ENCODE peak calls at places on chromosome 15, in five cellular contexts. C is mammary epithelial cell; J is trophoblast cell; U is cardiac muscle cell; T is CD8-positive, alpha-beta T cell. O is an unnamed sample.

GRCh38 chr15:65290228-65290627 is 3.5 kb upstream of the PARP16 start:
- DNase-seq in C (no peak), J (no peak), U (no peak), T (no peak), O (no peak)

GRCh38 chr15:70584838-70585706 is 178.3 kb downstream of the UACA start:
- DNase-seq in C (peak; percentile 46), J (peak; percentile 30), U (peak; percentile 69), T (peak; percentile 25), O (no peak)

GRCh38 chr15:90106522-90107117 is 4.4 kb upstream of the IDH2 start:
- DNase-seq in C (peak; percentile 68), J (no peak), U (peak; percentile 79), T (no peak), O (peak; percentile 73)

GRCh38 chr15:68085052-68085451 is 30.9 kb downstream of the PIAS1 start:
- DNase-seq in C (no peak), J (no peak), U (no peak), T (no peak), O (no peak)

GRCh38 chr15:77554306-77555080 is 78.2 kb downstream of the LINGO1 start:
- DNase-seq in C (no peak), J (no peak), U (no peak), T (no peak), O (no peak)

GRCh38 chr15:45149060-45149459 is 19.3 kb downstream of the DUOX1 start:
- DNase-seq in C (no peak), J (no peak), U (no peak), T (no peak), O (no peak)

GRCh38 chr15:33729648-33730047 is 238.6 kb upstream of the CHRM5 start:
- DNase-seq in C (peak; percentile 30), J (peak; percentile 49), U (peak; percentile 25), T (no peak), O (peak; percentile 15)

GRCh38 chr15:70902105-70902504 is 9.5 kb downstream of the LRRC49 start:
- DNase-seq in C (peak; percentile 85), J (no peak), U (no peak), T (no peak), O (peak; percentile 91)

GRCh38 chr15:79828447-79828846 is 68.4 kb downstream of the MTHFS start:
- DNase-seq in C (no peak), J (no peak), U (no peak), T (no peak), O (no peak)

GRCh38 chr15:93030430-93031102 is 58.4 kb downstream of the RGMA start:
- DNase-seq in C (peak; percentile 62), J (peak; percentile 59), U (peak; percentile 73), T (peak; percentile 41), O (peak; percentile 79)

GRCh38 chr15:52208306-52208946 is 17.2 kb upstream of the GNB5 start:
- DNase-seq in C (peak; percentile 62), J (peak; percentile 67), U (peak; percentile 70), T (peak; percentile 52), O (peak; percentile 81)

GRCh38 chr15:101121511-101122090 is 130.2 kb downstream of the CHSY1 start:
- DNase-seq in C (peak; percentile 14), J (no peak), U (peak; percentile 75), T (no peak), O (peak; percentile 77)

GRCh38 chr15:68488966-68489365 is 57.0 kb upstream of the ITGA11 start:
- DNase-seq in C (no peak), J (no peak), U (no peak), T (no peak), O (no peak)

GRCh38 chr15:31977812-31978662 is 52.3 kb upstream of the CHRNA7 start:
- DNase-seq in C (no peak), J (no peak), U (peak; percentile 80), T (peak; percentile 13), O (peak; percentile 68)

GRCh38 chr15:28974142-28974541 is 88.4 kb downstream of the APBA2 start:
- DNase-seq in C (no peak), J (no peak), U (no peak), T (no peak), O (no peak)

GRCh38 chr15:62497356-62497755 is 332.3 kb upstream of the C2CD4B start:
- DNase-seq in C (no peak), J (peak; percentile 35), U (no peak), T (no peak), O (peak; percentile 62)

GRCh38 chr15:62494144-62494543 is 329.1 kb upstream of the C2CD4B start:
- DNase-seq in C (no peak), J (no peak), U (no peak), T (no peak), O (no peak)

GRCh38 chr15:62491642-62492041 is 326.6 kb upstream of the C2CD4B start:
- DNase-seq in C (no peak), J (no peak), U (no peak), T (no peak), O (peak; percentile 45)

GRCh38 chr15:62495670-62496328 is 330.7 kb upstream of the C2CD4B start:
- DNase-seq in C (peak; percentile 21), J (peak; percentile 79), U (no peak), T (no peak), O (peak; percentile 97)

GRCh38 chr15:62492900-62493299 is 327.8 kb upstream of the C2CD4B start:
- DNase-seq in C (no peak), J (no peak), U (no peak), T (no peak), O (no peak)
- H3K4me1 ChIP-seq in C (peaks cover 4% of the 10 kb centered on the region), J (peaks cover 35% of the 10 kb centered on the region), U (peaks cover 43% of the 10 kb centered on the region), T (no peaks in the 10 kb centered on the region), O (peaks cover 32% of the 10 kb centered on the region)

DNA sequence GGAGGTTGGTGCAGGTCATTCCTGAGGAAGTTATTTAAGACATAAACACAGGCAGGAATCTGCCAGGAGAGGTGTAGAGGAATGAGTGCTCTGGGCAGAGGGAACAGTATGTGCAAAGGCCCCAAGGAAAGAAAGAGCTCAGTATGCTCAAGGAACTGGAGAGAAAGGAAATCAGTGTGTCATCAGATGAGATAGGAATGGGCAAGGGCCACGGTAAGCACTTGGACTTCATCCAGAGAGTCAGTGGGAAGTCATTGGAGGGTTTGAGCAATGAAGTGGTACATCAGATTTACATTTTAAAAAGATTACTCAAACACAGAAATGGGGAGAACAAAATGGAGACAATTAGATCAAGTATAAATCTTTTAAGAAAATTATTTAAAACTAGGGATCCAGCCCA is 272.2 kb downstream of the ADAMTSL3 start:
- DNase-seq in C (peak; percentile 67), J (no peak), U (no peak), T (no peak), O (no peak)
- H3K27ac ChIP-seq in C (no peak overlapping the region), J (no peak overlapping the region), U (no peak overlapping the region), T (no peak overlapping the region), O (no peak overlapping the region)

DNA sequence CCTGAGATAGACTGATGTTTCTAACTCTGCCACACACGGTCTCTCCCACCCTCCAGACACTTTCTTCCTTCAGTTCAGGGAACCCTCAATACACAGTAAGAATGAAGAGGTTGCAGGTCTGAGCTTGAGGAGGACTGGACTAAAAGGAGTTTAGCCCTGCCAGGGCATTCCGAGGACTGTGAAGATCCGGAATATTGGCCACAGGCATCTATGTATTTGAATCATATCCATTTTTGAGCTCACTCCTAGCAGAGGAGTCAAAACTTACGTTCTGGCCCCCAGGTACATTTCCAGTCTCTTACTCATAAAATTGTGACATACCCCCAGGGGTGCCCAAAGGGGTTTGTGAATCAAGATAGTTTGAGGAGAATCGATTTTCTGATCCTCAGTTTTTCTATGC is 27.6 kb upstream of the SRP14 start:
- DNase-seq in C (peak; percentile 51), J (no peak), U (no peak), T (no peak), O (no peak)
- H3K4me1 ChIP-seq in C (peaks cover 41% of the 10 kb centered on the region), J (peaks cover 31% of the 10 kb centered on the region), U (peaks cover 14% of the 10 kb centered on the region), T (no peaks in the 10 kb centered on the region), O (peaks cover 29% of the 10 kb centered on the region)

DNA sequence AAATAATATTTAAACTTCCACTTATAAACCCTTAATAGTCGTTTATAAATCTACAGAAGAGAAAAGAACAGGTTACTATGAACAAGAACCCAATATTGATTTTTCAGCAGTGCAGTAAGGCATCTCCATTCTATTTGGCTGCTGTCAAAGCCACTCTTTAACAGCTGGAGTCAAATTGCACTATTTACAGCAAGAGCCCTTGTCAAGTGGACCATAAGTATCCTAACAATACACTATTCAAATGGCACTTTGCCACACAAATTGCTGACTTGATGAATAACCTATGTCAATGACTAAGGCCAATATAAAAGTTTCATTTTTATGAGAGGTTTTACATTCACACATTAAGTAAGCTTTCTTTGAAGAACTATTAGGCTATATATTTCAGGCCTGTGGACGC is 100.6 kb downstream of the WDR72 start:
- DNase-seq in C (no peak), J (no peak), U (peak; percentile 74), T (no peak), O (no peak)
- H3K27ac ChIP-seq in C (no peak overlapping the region), J (no peak overlapping the region), U (no peak overlapping the region), T (no peak overlapping the region), O (no peak overlapping the region)

DNA sequence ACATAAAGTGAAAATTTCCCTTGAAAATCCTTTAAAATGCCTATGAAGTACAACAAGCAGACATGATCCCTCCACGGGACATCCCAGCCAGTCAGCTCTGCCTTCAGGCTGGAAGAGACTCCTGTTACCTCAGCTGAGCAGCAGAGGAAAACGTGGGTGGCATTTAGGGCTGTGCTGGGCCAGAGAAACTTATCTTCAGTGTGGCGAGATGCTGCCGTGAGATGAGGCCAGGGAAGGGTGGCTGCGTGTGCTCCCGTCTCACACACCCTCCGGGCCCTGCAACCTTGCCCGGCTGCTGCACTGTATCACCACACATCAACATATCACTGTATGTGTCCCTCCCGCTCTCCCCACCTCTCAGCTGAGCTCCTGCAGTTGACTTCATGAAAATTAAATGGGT is 23.5 kb downstream of the BMF start:
- DNase-seq in C (no peak), J (peak; percentile 46), U (no peak), T (no peak), O (peak; percentile 54)
- H3K4me1 ChIP-seq in C (peaks cover 19% of the 10 kb centered on the region), J (peaks cover 63% of the 10 kb centered on the region), U (peaks cover 65% of the 10 kb centered on the region), T (peaks cover 16% of the 10 kb centered on the region), O (peaks cover 31% of the 10 kb centered on the region)

GRCh38 chr15:48602358-48603122 is 43.0 kb downstream of the FBN1 start:
- DNase-seq in C (no peak), J (no peak), U (no peak), T (no peak), O (peak; percentile 81)
- H3K27ac ChIP-seq in C (no peak overlapping the region), J (no peak overlapping the region), U (no peak overlapping the region), T (no peak overlapping the region), O (peak overlapping the region; percentile 82)